ENCODE peak calls at places on chromosomes 13 and 19, in ten cellular contexts. L is fibroblast of lung, D is hepatocyte, E is H9, B is right lobe of liver, J is A673, O is IMR-90, Q is body of pancreas, S is breast epithelium, F is PC-9. K is an unnamed sample.

GRCh38 chr13:79831556-79831955 is 350.6 kb downstream of the NDFIP2 start:
- DNase-seq in L (no peak), D (no peak), E (no peak), B (no peak), J (no peak), O (no peak), Q (no peak), S (no peak), F (no peak), K (no peak)

GRCh38 chr13:66673401-66673800 is 556.7 kb downstream of the PCDH9 start:
- DNase-seq in L (peak; percentile 85), D (no peak), E (no peak), B (no peak), J (no peak), O (peak; percentile 42), Q (no peak), S (no peak), F (no peak), K (no peak)

GRCh38 chr19:8615813-8616596 is 5.5 kb upstream of the ADAMTS10 start:
- DNase-seq in L (peak; percentile 51), D (peak; percentile 64), E (peak; percentile 67), B (peak; percentile 69), J (peak; percentile 81), O (peak; percentile 55), Q (peak; percentile 29), S (no peak), F (peak; percentile 48), K (peak; percentile 63)

GRCh38 chr19:38786572-38787265 is 2.3 kb upstream of the LGALS7B start:
- DNase-seq in L (no peak), D (no peak), E (no peak), B (no peak), J (no peak), O (no peak), Q (no peak), S (no peak), F (no peak), K (no peak)

GRCh38 chr19:56350416-56351045 is 35.9 kb upstream of the ZSCAN5A start:
- DNase-seq in L (peak; percentile 60), D (peak; percentile 57), E (no peak), B (no peak), J (peak; percentile 75), O (peak; percentile 41), Q (peak; percentile 53), S (no peak), F (peak; percentile 28), K (peak; percentile 74)

GRCh38 chr19:43610493-43610892 is 1.4 kb upstream of the SRRM5 start:
- DNase-seq in L (no peak), D (no peak), E (peak; percentile 35), B (no peak), J (peak; percentile 86), O (peak; percentile 7), Q (no peak), S (no peak), F (no peak), K (no peak)

GRCh38 chr19:46809534-46810272 is 21.3 kb upstream of the SLC1A5 start:
- DNase-seq in L (no peak), D (no peak), E (no peak), B (no peak), J (no peak), O (no peak), Q (no peak), S (no peak), F (no peak), K (no peak)

GRCh38 chr19:50331187-50332013 is 2.2 kb upstream of the KCNC3 start:
- DNase-seq in L (no peak), D (no peak), E (peak; percentile 82), B (no peak), J (no peak), O (no peak), Q (no peak), S (no peak), F (no peak), K (no peak)

GRCh38 chr19:28535352-28535775 is 677.6 kb downstream of the UQCRFS1 start:
- DNase-seq in L (no peak), D (no peak), E (no peak), B (no peak), J (no peak), O (no peak), Q (no peak), S (no peak), F (no peak), K (no peak)

GRCh38 chr19:13839938-13840750 is 36.8 kb upstream of the NANOS3 start:
- DNase-seq in L (no peak), D (peak; percentile 28), E (peak; percentile 28), B (peak; percentile 63), J (no peak), O (peak; percentile 51), Q (peak; percentile 21), S (peak; percentile 76), F (peak; percentile 90), K (no peak)

DNA sequence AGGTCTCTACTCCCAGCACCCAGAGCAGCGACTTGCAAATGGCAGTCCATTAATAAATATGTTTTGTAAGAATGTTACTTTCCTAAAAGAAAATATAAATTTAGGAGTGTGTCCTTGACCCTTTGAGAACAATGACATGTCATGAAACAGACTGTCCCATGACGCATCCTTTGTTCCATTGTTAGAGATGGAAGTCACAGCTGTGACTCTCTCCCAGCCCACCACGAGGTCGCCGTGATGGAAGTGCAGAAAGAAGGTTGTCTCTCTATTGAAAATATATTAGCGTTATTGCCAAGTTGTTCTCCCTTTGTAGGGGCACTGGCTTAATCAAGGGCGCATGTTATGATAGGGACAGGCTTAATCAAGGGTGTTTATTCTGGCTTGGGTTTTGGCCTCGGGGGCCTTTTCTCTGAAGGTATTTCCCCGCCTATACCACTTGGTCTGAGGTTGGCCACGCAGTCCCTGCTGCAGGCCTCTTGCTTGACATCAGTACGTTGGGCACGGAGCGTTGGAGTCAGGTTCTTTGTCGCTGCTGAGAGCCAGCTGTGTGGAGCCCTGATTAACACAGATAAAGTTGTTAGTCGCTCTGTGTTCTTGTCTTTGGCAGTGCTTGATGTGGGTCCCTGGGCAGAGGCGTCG is 126.7 kb upstream of the ZNF536 start:
- DNase-seq in L (no peak), D (no peak), E (no peak), B (no peak), J (no peak), O (no peak), Q (no peak), S (no peak), F (no peak), K (no peak)
- H3K27ac ChIP-seq in L (no peak overlapping the region), D (no peak overlapping the region), E (no peak overlapping the region), B (no peak overlapping the region), J (no peak overlapping the region), O (no peak overlapping the region), Q (no peak overlapping the region), S (no peak overlapping the region), F (no peak overlapping the region), K (no peak overlapping the region)

GRCh38 chr19:16374436-16374835 is 49.8 kb downstream of the KLF2 start:
- DNase-seq in L (no peak), D (no peak), E (no peak), B (no peak), J (no peak), O (no peak), Q (no peak), S (no peak), F (no peak), K (no peak)

GRCh38 chr19:16372065-16372915 is 47.7 kb downstream of the KLF2 start:
- DNase-seq in L (no peak), D (no peak), E (no peak), B (no peak), J (no peak), O (no peak), Q (no peak), S (no peak), F (no peak), K (no peak)

GRCh38 chr19:16373079-16373478 is 48.5 kb downstream of the KLF2 start:
- DNase-seq in L (no peak), D (no peak), E (no peak), B (no peak), J (no peak), O (no peak), Q (no peak), S (no peak), F (no peak), K (no peak)

GRCh38 chr19:16373989-16374388 is 49.4 kb downstream of the KLF2 start:
- DNase-seq in L (no peak), D (no peak), E (no peak), B (no peak), J (no peak), O (no peak), Q (no peak), S (no peak), F (no peak), K (no peak)

GRCh38 chr19:16373539-16373938 is 48.9 kb downstream of the KLF2 start:
- DNase-seq in L (peak; percentile 94), D (no peak), E (no peak), B (no peak), J (no peak), O (peak; percentile 83), Q (no peak), S (no peak), F (no peak), K (peak; percentile 61)
- H3K27ac ChIP-seq in L (peak overlapping the region; percentile 40), D (no peak overlapping the region), E (no peak overlapping the region), B (no peak overlapping the region), J (no peak overlapping the region), O (peak overlapping the region; percentile 32), Q (no peak overlapping the region), S (no peak overlapping the region), F (no peak overlapping the region), K (peak overlapping the region; percentile 85)

DNA sequence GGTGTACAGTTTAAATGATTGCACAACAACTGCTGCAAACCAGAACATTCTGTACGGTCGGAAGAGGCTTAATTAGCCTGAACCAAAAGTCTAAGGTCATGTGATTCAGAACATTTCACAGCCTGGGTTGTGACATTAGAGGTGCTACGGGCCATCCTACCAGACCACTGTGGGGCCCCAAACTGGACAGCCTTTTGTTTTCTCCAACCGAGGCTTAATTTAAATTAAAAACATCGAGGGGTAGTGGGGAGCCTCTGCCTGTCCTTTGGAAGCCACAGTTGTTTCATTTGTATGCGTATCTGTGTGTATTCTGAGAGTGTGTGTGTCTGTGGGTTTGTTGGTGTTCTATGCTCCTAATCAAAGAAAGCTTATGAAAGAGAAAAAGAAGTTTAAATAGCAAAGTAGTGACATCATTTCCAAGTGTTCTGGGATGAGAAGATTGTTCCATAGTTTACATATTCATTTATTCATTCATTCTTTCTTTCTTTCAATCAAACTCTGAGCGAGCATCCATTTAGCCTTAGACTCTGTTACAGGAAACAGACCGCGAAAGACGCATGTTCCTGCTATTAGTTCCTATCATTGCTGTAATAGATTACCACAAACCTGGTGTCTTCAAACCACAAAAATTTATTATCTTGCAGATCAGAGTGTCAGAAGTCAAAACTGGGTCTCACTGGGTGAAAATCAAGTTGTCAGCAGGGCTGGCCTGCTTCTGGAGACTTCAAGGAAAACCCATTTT is 444.8 kb downstream of the FOXO1 start:
- DNase-seq in L (peak; percentile 91), D (peak; percentile 49), E (no peak), B (no peak), J (peak; percentile 18), O (no peak), Q (no peak), S (no peak), F (peak; percentile 3), K (peak; percentile 66)
- H3K27ac ChIP-seq in L (no peak overlapping the region), D (peak overlapping the region; percentile 84), E (no peak overlapping the region), B (no peak overlapping the region), J (no peak overlapping the region), O (no peak overlapping the region), Q (peak overlapping the region; percentile 46), S (peak overlapping the region; percentile 89), F (no peak overlapping the region), K (peak overlapping the region; percentile 88)

DNA sequence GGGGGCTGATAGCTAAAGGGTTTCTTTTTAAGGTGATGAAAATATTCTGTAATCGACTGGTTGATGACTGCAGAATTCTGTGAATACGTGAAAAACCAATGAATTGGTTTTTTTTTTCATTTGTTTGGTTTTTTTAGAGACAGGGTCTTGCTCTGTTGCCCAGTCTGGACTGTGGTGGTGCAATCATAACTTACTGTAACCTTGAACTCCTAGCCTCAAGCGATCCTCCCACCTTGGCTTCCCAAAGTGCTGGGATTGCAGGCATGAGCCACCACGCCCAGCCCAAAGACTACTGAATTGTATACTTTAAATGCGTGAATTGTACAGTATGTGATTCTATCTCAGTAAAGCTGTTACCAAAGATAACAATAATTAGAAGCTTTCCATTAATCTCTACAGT is 14.8 kb upstream of the AKAP8 start:
- DNase-seq in L (no peak), D (no peak), E (no peak), B (no peak), J (no peak), O (no peak), Q (no peak), S (no peak), F (no peak), K (no peak)
- H3K27ac ChIP-seq in L (no peak overlapping the region), D (no peak overlapping the region), E (no peak overlapping the region), B (no peak overlapping the region), J (no peak overlapping the region), O (no peak overlapping the region), Q (no peak overlapping the region), S (no peak overlapping the region), F (no peak overlapping the region), K (no peak overlapping the region)